ENCODE peak calls at places on chromosomes 11 and 22, in four cellular contexts. Q, Y, W and D are unnamed samples.

GRCh38 chr22:27531782-27532530 is 269.6 kb downstream of the MN1 start:
- DNase-seq in Y (no peak), W (no peak), Q (no peak), D (no peak)

GRCh38 chr11:73384531-73384870 is 8.3 kb downstream of the RELT start:
- DNase-seq in W (no peak), Y (no peak), Q (no peak), D (no peak)

GRCh38 chr11:108405706-108406105 is 61.6 kb downstream of the C11orf65 start:
- DNase-seq in W (no peak), Q (no peak), Y (no peak), D (no peak)

GRCh38 chr11:15123849-15124248 is 9.1 kb downstream of the INSC start:
- DNase-seq in W (no peak), Q (no peak), Y (no peak), D (no peak)

GRCh38 chr11:124740277-124740882 is 638 bp downstream of the NRGN start:
- DNase-seq in Y (no peak), W (no peak), Q (peak), D (no peak)

GRCh38 chr22:46563381-46564083 is 26.1 kb upstream of the CELSR1 start:
- DNase-seq in Y (peak), W (peak), Q (peak), D (peak)

GRCh38 chr11:30012346-30012745 is 4.5 kb downstream of the KCNA4 start:
- DNase-seq in W (no peak), Y (no peak), Q (no peak), D (no peak)

GRCh38 chr11:84091212-84091986 is 805.2 kb upstream of the CCDC90B start:
- DNase-seq in Y (peak), Q (no peak), W (no peak), D (no peak)

GRCh38 chr11:131750152-131750551 is 379.7 kb downstream of the NTM start:
- DNase-seq in W (no peak), Q (no peak), Y (no peak), D (no peak)

GRCh38 chr11:71153005-71153395 is 99.4 kb downstream of the SHANK2 start:
- DNase-seq in Q (peak), Y (peak), W (no peak), D (no peak)

GRCh38 chr22:37046589-37046988 is 5.0 kb upstream of the KCTD17 start:
- DNase-seq in Y (no peak), Q (no peak), W (no peak), D (no peak)

GRCh38 chr11:67544591-67545242 is 21.5 kb upstream of the CABP2 start:
- DNase-seq in Q (no peak), Y (no peak), W (no peak), D (no peak)

GRCh38 chr11:67546852-67547251 is 23.6 kb upstream of the CABP2 start:
- DNase-seq in W (no peak), Q (peak), Y (no peak), D (no peak)

GRCh38 chr11:67542971-67543370 is 19.7 kb upstream of the CABP2 start:
- DNase-seq in Q (no peak), Y (no peak), W (no peak), D (no peak)

GRCh38 chr11:67543585-67543984 is 20.3 kb upstream of the CABP2 start:
- DNase-seq in W (no peak), Q (no peak), Y (no peak), D (no peak)

DNA sequence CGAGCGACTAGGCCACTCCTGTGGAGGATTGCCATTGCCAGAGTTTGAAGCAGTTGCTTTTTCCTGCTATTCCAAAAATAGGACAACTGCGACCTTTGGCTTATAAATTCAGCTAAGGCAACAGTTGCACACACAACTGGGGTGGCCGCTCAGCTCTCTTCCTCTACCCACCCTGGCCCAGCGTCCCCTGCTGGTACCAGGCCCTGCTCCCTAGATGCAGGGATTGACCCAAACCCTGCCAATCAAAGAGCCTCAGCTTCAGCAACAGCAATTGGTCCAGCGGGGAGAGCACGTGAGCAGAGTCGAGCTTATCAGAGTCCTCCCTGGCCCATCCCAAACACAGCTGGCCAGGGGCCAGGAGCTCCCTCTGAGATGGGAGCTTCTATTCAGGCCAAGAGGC is 22.0 kb upstream of the CABP2 start:
- DNase-seq in Q (no peak), Y (peak), W (no peak), D (no peak)
- H3K27ac ChIP-seq in Q (peak), Y (no peak), W (no peak), D (no peak)

DNA sequence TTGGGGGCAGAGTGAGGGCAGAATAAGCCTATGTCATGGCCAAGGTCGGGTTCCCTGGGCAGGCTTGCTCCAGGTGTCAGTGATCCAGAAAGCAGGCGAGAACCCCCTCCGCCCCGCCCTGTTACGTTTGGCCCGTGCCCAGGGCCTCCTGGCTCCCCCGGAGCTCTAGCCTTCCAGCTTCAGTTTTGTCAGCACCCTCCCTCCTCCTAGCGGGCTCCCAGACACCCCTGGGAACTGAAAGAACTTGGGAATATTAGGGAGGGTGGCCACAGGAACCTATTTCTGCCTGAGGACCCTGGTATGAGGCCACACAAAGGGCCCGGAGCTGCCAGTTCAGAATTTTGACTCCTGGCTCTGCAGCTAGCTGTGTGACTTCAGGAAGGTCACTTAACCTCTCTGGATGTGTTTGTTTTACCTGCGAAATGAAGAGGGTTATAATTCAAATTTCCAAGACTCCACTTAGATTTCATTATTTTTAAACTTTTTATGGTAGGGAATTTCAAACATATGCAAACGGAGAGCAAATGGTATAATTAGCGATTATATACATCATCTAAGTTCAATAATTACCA is 1.2 kb downstream of the TUBA8 start:
- DNase-seq in W (no peak), Q (no peak), Y (no peak), D (no peak)
- H3K4me3 ChIP-seq in W (no peak), Q (no peak), Y (no peak), D (no peak)

GRCh38 chr11:11701070-11701469 is 79.3 kb upstream of the GALNT18 start:
- DNase-seq in Y (no peak), W (no peak), Q (no peak), D (no peak)
- TF ChIP-seq CTCF in Y (no peak), W (no peak), Q (no peak), D (no peak)

DNA sequence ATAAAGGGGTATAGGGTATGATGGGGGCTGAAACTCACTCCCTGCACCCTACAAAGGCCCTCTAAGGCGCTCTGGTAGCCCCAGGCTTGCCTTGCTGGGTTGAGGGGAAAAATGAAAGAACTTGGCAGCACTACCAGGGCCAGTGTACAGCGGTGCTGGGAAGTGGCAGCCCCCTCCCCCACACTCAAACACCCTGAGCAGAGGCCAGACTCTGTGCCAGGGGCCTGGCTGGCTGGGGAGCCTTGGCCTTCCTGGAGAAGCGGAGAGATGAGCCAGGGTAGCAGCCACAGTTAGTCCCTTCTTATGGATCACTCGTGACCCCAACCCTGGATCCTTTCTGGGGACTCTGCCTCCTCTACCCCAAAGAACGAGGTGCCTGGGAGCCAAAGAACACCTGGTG is 2.7 kb downstream of the TMEM134 start:
- DNase-seq in W (no peak), Y (no peak), Q (no peak), D (no peak)
- H3K27ac ChIP-seq in W (peak), Y (no peak), Q (no peak), D (no peak)

GRCh38 chr11:34633990-34634725 is 13.3 kb downstream of the EHF start:
- DNase-seq in Y (no peak), W (no peak), Q (peak), D (no peak)
- H3K4me3 ChIP-seq in Y (no peak), W (no peak), Q (peak), D (no peak)

GRCh38 chr11:1765871-1766718 is 2.4 kb upstream of the CTSD start:
- DNase-seq in Y (peak), W (no peak), Q (no peak), D (no peak)
- TF ChIP-seq CTCF in Y (no peak), W (no peak), Q (no peak), D (no peak)

GRCh38 chr22:29855611-29856181 is 17.6 kb upstream of the ASCC2 start:
- DNase-seq in W (no peak), Y (peak), Q (no peak), D (no peak)
- H3K27ac ChIP-seq in W (no peak), Y (no peak), Q (no peak), D (no peak)

GRCh38 chr11:105610796-105611361 is 1.0 kb downstream of the GRIA4 start:
- DNase-seq in Y (no peak), W (no peak), Q (no peak), D (no peak)
- H3K4me3 ChIP-seq in Y (no peak), W (peak), Q (peak), D (no peak)

GRCh38 chr11:35618497-35619029 is 303 bp downstream of the FJX1 start:
- DNase-seq in W (no peak), Y (peak), Q (peak), D (peak)
- TF ChIP-seq CTCF in W (no peak), Y (peak), Q (no peak), D (peak)